ENCODE peak calls at places on chromosome 4, in nine cellular contexts. C, O, U, Q, K, D, H, W and N are unnamed samples.
A peak's percentile ranks its signal among the peaks of the same experiment; 100 is the strongest.

GRCh38 chr4:182575225-182575624 is 332.0 kb downstream of the TENM3 start:
- DNase-seq in C (no peak), O (no peak), U (no peak), Q (no peak), K (no peak), D (no peak), H (no peak), W (no peak), N (no peak)

GRCh38 chr4:121053601-121054143 is 18.7 kb downstream of the NDNF start:
- DNase-seq in C (peak; percentile 58), O (peak; percentile 36), U (no peak), Q (no peak), K (no peak), D (no peak), H (no peak), W (no peak), N (peak; percentile 50)

GRCh38 chr4:107818301-107818910 is 6.3 kb upstream of the SGMS2 start:
- DNase-seq in C (peak; percentile 55), O (no peak), U (no peak), Q (no peak), K (no peak), D (no peak), H (no peak), W (no peak), N (no peak)

GRCh38 chr4:4524364-4524763 is 17.5 kb downstream of the STX18 start:
- DNase-seq in C (no peak), O (no peak), U (peak; percentile 48), Q (no peak), K (no peak), D (no peak), H (no peak), W (no peak), N (no peak)

GRCh38 chr4:65918872-65919271 is 248.6 kb upstream of the EPHA5 start:
- DNase-seq in C (no peak), O (no peak), U (no peak), Q (no peak), K (no peak), D (no peak), H (no peak), W (no peak), N (no peak)

GRCh38 chr4:85720736-85721135 is 245.8 kb downstream of the ARHGAP24 start:
- DNase-seq in C (peak; percentile 58), O (no peak), U (no peak), Q (no peak), K (peak; percentile 17), D (no peak), H (no peak), W (no peak), N (no peak)

GRCh38 chr4:153114771-153115321 is 89.4 kb upstream of the TRIM2 start:
- DNase-seq in C (peak; percentile 90), O (no peak), U (peak; percentile 59), Q (peak; percentile 74), K (no peak), D (no peak), H (no peak), W (peak; percentile 47), N (no peak)

GRCh38 chr4:86582453-86582852 is 11.7 kb upstream of the PTPN13 start:
- DNase-seq in C (peak; percentile 40), O (no peak), U (no peak), Q (no peak), K (no peak), D (no peak), H (no peak), W (no peak), N (peak; percentile 13)

GRCh38 chr4:110165382-110166285 is 32.8 kb downstream of the ELOVL6 start:
- DNase-seq in C (peak; percentile 85), O (peak; percentile 48), U (peak; percentile 66), Q (no peak), K (no peak), D (no peak), H (no peak), W (no peak), N (peak; percentile 53)

GRCh38 chr4:151344948-151345347 is 19.5 kb upstream of the SH3D19 start:
- DNase-seq in C (no peak), O (no peak), U (no peak), Q (no peak), K (no peak), D (no peak), H (no peak), W (no peak), N (no peak)

GRCh38 chr4:177127658-177128057 is 182.0 kb upstream of the NEIL3 start:
- DNase-seq in C (peak; percentile 56), O (no peak), U (no peak), Q (no peak), K (no peak), D (no peak), H (no peak), W (no peak), N (no peak)

GRCh38 chr4:96593422-96593821 is 753.5 kb downstream of the PDHA2 start:
- DNase-seq in C (no peak), O (peak; percentile 19), U (no peak), Q (no peak), K (no peak), D (no peak), H (no peak), W (peak; percentile 72), N (no peak)

GRCh38 chr4:179447308-179447707 is 2005.1 kb upstream of the AGA start:
- DNase-seq in C (no peak), O (no peak), U (no peak), Q (no peak), K (no peak), D (no peak), H (no peak), W (no peak), N (no peak)

GRCh38 chr4:1593038-1593417 is 91.1 kb downstream of the FAM53A start:
- DNase-seq in C (no peak), O (no peak), U (no peak), Q (no peak), K (no peak), D (peak; percentile 56), H (no peak), W (no peak), N (peak; percentile 1)

GRCh38 chr4:95432466-95432865 is 116.3 kb downstream of the UNC5C start:
- DNase-seq in C (no peak), O (no peak), U (no peak), Q (no peak), K (no peak), D (no peak), H (no peak), W (no peak), N (no peak)

GRCh38 chr4:168659971-168660465 is 163.2 kb downstream of the PALLD start:
- DNase-seq in C (no peak), O (no peak), U (no peak), Q (no peak), K (no peak), D (no peak), H (no peak), W (no peak), N (no peak)

GRCh38 chr4:30866444-30866843 is 146.3 kb downstream of the PCDH7 start:
- DNase-seq in C (no peak), O (no peak), U (no peak), Q (no peak), K (no peak), D (no peak), H (no peak), W (no peak), N (no peak)

GRCh38 chr4:123182289-123182688 is 214.3 kb upstream of the SPRY1 start:
- DNase-seq in C (no peak), O (no peak), U (no peak), Q (no peak), K (no peak), D (no peak), H (no peak), W (no peak), N (no peak)

DNA sequence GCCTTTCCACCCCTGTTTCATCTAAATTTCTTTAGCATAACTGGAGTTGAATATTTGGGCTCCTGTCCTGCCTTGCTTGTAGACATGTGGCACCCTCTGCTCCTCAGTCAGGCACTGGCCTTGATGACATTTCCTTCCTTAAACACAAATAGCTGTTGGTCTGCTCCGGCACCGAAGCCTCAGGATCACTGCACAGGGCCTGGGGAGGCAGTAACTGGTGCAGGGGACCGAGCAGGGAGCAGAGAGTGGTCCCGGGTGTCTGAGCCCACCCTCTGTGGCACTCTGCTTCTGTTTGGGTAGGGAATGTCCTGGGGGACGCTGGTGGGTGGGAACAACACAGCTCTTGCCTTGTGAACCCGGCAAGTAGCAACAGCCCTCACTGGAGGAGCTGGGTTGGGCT is 13.6 kb downstream of the RGS12 start:
- DNase-seq in C (no peak), O (no peak), U (no peak), Q (peak; percentile 38), K (no peak), D (no peak), H (peak; percentile 13), W (peak; percentile 8), N (no peak)
- H3K4me1 ChIP-seq in C (peaks cover 6% of the 10 kb centered on the region), O (peaks cover 6% of the 10 kb centered on the region), U (peaks cover 43% of the 10 kb centered on the region), Q (no peaks in the 10 kb centered on the region), K (peaks cover 7% of the 10 kb centered on the region), D (peaks cover 18% of the 10 kb centered on the region), H (peaks cover 20% of the 10 kb centered on the region), W (peaks cover 61% of the 10 kb centered on the region), N (peaks cover 6% of the 10 kb centered on the region)

GRCh38 chr4:36844448-36844847 is 400.1 kb upstream of the NWD2 start:
- DNase-seq in C (no peak), O (no peak), U (no peak), Q (no peak), K (no peak), D (no peak), H (no peak), W (no peak), N (no peak)

DNA sequence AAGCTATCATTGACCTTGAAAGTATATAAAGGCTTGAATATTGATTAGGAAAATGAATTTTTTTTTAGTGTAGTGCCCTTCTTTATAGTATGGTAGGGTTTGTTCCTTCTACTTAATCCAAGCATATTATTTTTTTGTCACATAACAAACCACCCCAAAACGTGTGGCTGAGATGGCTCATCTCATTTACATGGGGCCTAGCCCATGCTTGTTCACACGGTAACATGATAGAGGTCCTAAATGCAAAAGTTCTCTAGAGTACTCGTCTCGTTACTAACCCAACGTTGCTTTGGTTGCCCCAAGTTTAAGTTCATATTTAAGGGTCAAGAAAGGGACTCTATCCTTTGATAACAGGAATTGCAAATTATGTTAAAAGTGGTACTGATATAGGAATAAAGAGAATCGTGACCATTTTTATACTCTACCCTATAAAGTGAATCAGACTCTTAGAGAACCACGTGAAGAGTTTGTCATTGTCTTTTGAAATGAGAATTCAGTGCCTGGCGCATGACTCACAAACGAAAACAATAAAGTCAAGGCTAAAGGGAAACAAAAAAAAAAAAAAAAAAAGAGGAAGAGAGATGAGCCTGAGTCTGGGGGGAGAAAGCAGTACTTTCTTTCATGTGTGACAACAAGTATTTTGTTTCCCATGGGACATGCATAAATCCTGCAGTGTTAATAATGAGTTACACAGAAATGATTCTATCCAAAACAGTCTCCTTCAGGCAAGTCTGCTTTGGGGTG is 402.8 kb upstream of the NWD2 start:
- DNase-seq in C (no peak), O (no peak), U (no peak), Q (no peak), K (no peak), D (no peak), H (no peak), W (no peak), N (no peak)
- H3K4me3 ChIP-seq in C (no peak overlapping the region), O (no peak overlapping the region), U (no peak overlapping the region), Q (no peak overlapping the region), K (no peak overlapping the region), D (no peak overlapping the region), H (no peak overlapping the region), W (no peak overlapping the region), N (no peak overlapping the region)

GRCh38 chr4:88938138-88938537 is 118.8 kb downstream of the FAM13A start:
- DNase-seq in C (peak; percentile 93), O (no peak), U (no peak), Q (no peak), K (no peak), D (no peak), H (no peak), W (no peak), N (no peak)
- TF ChIP-seq CTCF in C (peak; percentile 36), O (no peak), U (no peak), Q (no peak), K (no peak), D (no peak), H (no peak), W (no peak), N (no peak)

GRCh38 chr4:26570596-26570995 is 13.3 kb upstream of the TBC1D19 start:
- DNase-seq in C (no peak), O (no peak), U (no peak), Q (no peak), K (no peak), D (no peak), H (no peak), W (no peak), N (no peak)
- H3K4me1 ChIP-seq in C (peaks cover 9% of the 10 kb centered on the region), O (no peaks in the 10 kb centered on the region), U (no peaks in the 10 kb centered on the region), Q (no peaks in the 10 kb centered on the region), K (peaks cover 14% of the 10 kb centered on the region), D (no peaks in the 10 kb centered on the region), H (no peaks in the 10 kb centered on the region), W (no peaks in the 10 kb centered on the region), N (no peaks in the 10 kb centered on the region)